ENCODE peak calls at places on chromosomes 1 and 21, in eight cellular contexts. One of them, this sample, is unnamed.

GRCh38 chr1:236063919-236064673 is 794 bp downstream of the NID1 start:
- DNase-seq in esophagus muscularis mucosa: peak
- DNase-seq in brain microvascular endothelial cell: peak
- DNase-seq in fibroblast of pulmonary artery: peak
- DNase-seq in IMR-90: peak
- DNase-seq in gastrocnemius medialis: peak
- DNase-seq in heart left ventricle: peak
- DNase-seq in GM12865: peak
- DNase-seq in this sample: no peak

GRCh38 chr1:205313681-205314308 is 7.8 kb downstream of the NUAK2 start:
- DNase-seq in fibroblast of pulmonary artery: peak
- DNase-seq in IMR-90: peak
- DNase-seq in gastrocnemius medialis: no peak
- DNase-seq in heart left ventricle: peak
- DNase-seq in GM12865: peak
- DNase-seq in brain microvascular endothelial cell: peak
- DNase-seq in esophagus muscularis mucosa: peak
- DNase-seq in this sample: no peak

GRCh38 chr1:204041803-204042505 is 31.0 kb upstream of the SOX13 start:
- DNase-seq in brain microvascular endothelial cell: peak
- DNase-seq in IMR-90: peak
- DNase-seq in GM12865: peak
- DNase-seq in gastrocnemius medialis: peak
- DNase-seq in esophagus muscularis mucosa: no peak
- DNase-seq in heart left ventricle: no peak
- DNase-seq in fibroblast of pulmonary artery: peak
- DNase-seq in this sample: no peak

GRCh38 chr1:47771766-47772165 is 225.4 kb downstream of the TRABD2B start:
- DNase-seq in brain microvascular endothelial cell: no peak
- DNase-seq in esophagus muscularis mucosa: no peak
- DNase-seq in IMR-90: no peak
- DNase-seq in fibroblast of pulmonary artery: no peak
- DNase-seq in heart left ventricle: peak
- DNase-seq in GM12865: no peak
- DNase-seq in gastrocnemius medialis: no peak
- DNase-seq in this sample: no peak

GRCh38 chr1:89637496-89637895 is 4.6 kb downstream of the LRRC8C start:
- DNase-seq in heart left ventricle: no peak
- DNase-seq in GM12865: no peak
- DNase-seq in fibroblast of pulmonary artery: no peak
- DNase-seq in brain microvascular endothelial cell: no peak
- DNase-seq in esophagus muscularis mucosa: no peak
- DNase-seq in IMR-90: peak
- DNase-seq in gastrocnemius medialis: no peak
- DNase-seq in this sample: no peak

GRCh38 chr1:179366093-179366800 is 476 bp downstream of the AXDND1 start:
- DNase-seq in IMR-90: peak
- DNase-seq in fibroblast of pulmonary artery: peak
- DNase-seq in gastrocnemius medialis: no peak
- DNase-seq in esophagus muscularis mucosa: no peak
- DNase-seq in heart left ventricle: no peak
- DNase-seq in brain microvascular endothelial cell: no peak
- DNase-seq in GM12865: no peak
- DNase-seq in this sample: no peak

GRCh38 chr1:150012611-150013010 is 2.1 kb upstream of the OTUD7B start:
- DNase-seq in IMR-90: peak
- DNase-seq in gastrocnemius medialis: no peak
- DNase-seq in esophagus muscularis mucosa: no peak
- DNase-seq in GM12865: no peak
- DNase-seq in fibroblast of pulmonary artery: no peak
- DNase-seq in heart left ventricle: no peak
- DNase-seq in brain microvascular endothelial cell: no peak
- DNase-seq in this sample: no peak

GRCh38 chr1:202210370-202210769 is 16.8 kb downstream of the LGR6 start:
- DNase-seq in fibroblast of pulmonary artery: peak
- DNase-seq in IMR-90: peak
- DNase-seq in esophagus muscularis mucosa: no peak
- DNase-seq in heart left ventricle: no peak
- DNase-seq in GM12865: no peak
- DNase-seq in brain microvascular endothelial cell: no peak
- DNase-seq in gastrocnemius medialis: no peak
- DNase-seq in this sample: no peak

GRCh38 chr1:207336559-207337467 is 15.3 kb downstream of the CD55 start:
- DNase-seq in GM12865: peak
- DNase-seq in IMR-90: peak
- DNase-seq in gastrocnemius medialis: no peak
- DNase-seq in esophagus muscularis mucosa: no peak
- DNase-seq in heart left ventricle: no peak
- DNase-seq in fibroblast of pulmonary artery: no peak
- DNase-seq in brain microvascular endothelial cell: peak
- DNase-seq in this sample: no peak

GRCh38 chr21:43631411-43632107 is 27.7 kb downstream of the HSF2BP start:
- DNase-seq in brain microvascular endothelial cell: no peak
- DNase-seq in heart left ventricle: no peak
- DNase-seq in IMR-90: no peak
- DNase-seq in gastrocnemius medialis: no peak
- DNase-seq in fibroblast of pulmonary artery: no peak
- DNase-seq in esophagus muscularis mucosa: no peak
- DNase-seq in GM12865: no peak
- DNase-seq in this sample: no peak

GRCh38 chr1:7454052-7454815 is 316.9 kb upstream of the VAMP3 start:
- DNase-seq in IMR-90: peak
- DNase-seq in esophagus muscularis mucosa: no peak
- DNase-seq in fibroblast of pulmonary artery: peak
- DNase-seq in GM12865: peak
- DNase-seq in brain microvascular endothelial cell: no peak
- DNase-seq in gastrocnemius medialis: no peak
- DNase-seq in heart left ventricle: no peak
- DNase-seq in this sample: no peak

GRCh38 chr1:29243863-29244185 is 7.5 kb downstream of the PTPRU start:
- DNase-seq in heart left ventricle: no peak
- DNase-seq in IMR-90: peak
- DNase-seq in GM12865: no peak
- DNase-seq in gastrocnemius medialis: no peak
- DNase-seq in brain microvascular endothelial cell: peak
- DNase-seq in esophagus muscularis mucosa: no peak
- DNase-seq in fibroblast of pulmonary artery: peak
- DNase-seq in this sample: no peak

GRCh38 chr1:30798389-30798951 is 40.9 kb upstream of the LAPTM5 start:
- DNase-seq in GM12865: no peak
- DNase-seq in brain microvascular endothelial cell: no peak
- DNase-seq in fibroblast of pulmonary artery: peak
- DNase-seq in gastrocnemius medialis: peak
- DNase-seq in IMR-90: no peak
- DNase-seq in heart left ventricle: peak
- DNase-seq in esophagus muscularis mucosa: no peak
- DNase-seq in this sample: no peak

GRCh38 chr1:206738370-206739366 is 31.9 kb upstream of the IL19 start:
- DNase-seq in gastrocnemius medialis: no peak
- DNase-seq in esophagus muscularis mucosa: no peak
- DNase-seq in fibroblast of pulmonary artery: peak
- DNase-seq in GM12865: no peak
- DNase-seq in IMR-90: peak
- DNase-seq in heart left ventricle: no peak
- DNase-seq in brain microvascular endothelial cell: no peak
- DNase-seq in this sample: no peak

GRCh38 chr1:68112835-68113243 is 62.4 kb upstream of the DIRAS3 start:
- DNase-seq in esophagus muscularis mucosa: peak
- DNase-seq in heart left ventricle: no peak
- DNase-seq in GM12865: no peak
- DNase-seq in fibroblast of pulmonary artery: peak
- DNase-seq in brain microvascular endothelial cell: peak
- DNase-seq in gastrocnemius medialis: no peak
- DNase-seq in IMR-90: peak
- DNase-seq in this sample: peak

GRCh38 chr1:998905-999796 is 746 bp downstream of the HES4 start:
- DNase-seq in esophagus muscularis mucosa: no peak
- DNase-seq in GM12865: no peak
- DNase-seq in gastrocnemius medialis: no peak
- DNase-seq in IMR-90: peak
- DNase-seq in brain microvascular endothelial cell: no peak
- DNase-seq in heart left ventricle: peak
- DNase-seq in fibroblast of pulmonary artery: peak
- DNase-seq in this sample: no peak

GRCh38 chr1:75330633-75331032 is 196.4 kb downstream of the LHX8 start:
- DNase-seq in IMR-90: no peak
- DNase-seq in fibroblast of pulmonary artery: no peak
- DNase-seq in GM12865: no peak
- DNase-seq in brain microvascular endothelial cell: no peak
- DNase-seq in esophagus muscularis mucosa: no peak
- DNase-seq in gastrocnemius medialis: no peak
- DNase-seq in heart left ventricle: no peak
- DNase-seq in this sample: no peak

GRCh38 chr1:94037392-94038229 is 83.3 kb downstream of the ABCA4 start:
- DNase-seq in IMR-90: no peak
- DNase-seq in brain microvascular endothelial cell: no peak
- DNase-seq in fibroblast of pulmonary artery: no peak
- DNase-seq in esophagus muscularis mucosa: no peak
- DNase-seq in gastrocnemius medialis: no peak
- DNase-seq in GM12865: peak
- DNase-seq in heart left ventricle: no peak
- DNase-seq in this sample: no peak

GRCh38 chr1:94038511-94038910 is 82.4 kb downstream of the ABCA4 start:
- DNase-seq in GM12865: no peak
- DNase-seq in brain microvascular endothelial cell: no peak
- DNase-seq in fibroblast of pulmonary artery: peak
- DNase-seq in gastrocnemius medialis: no peak
- DNase-seq in heart left ventricle: no peak
- DNase-seq in esophagus muscularis mucosa: no peak
- DNase-seq in IMR-90: peak
- DNase-seq in this sample: no peak

GRCh38 chr1:94042388-94042787 is 78.6 kb downstream of the ABCA4 start:
- DNase-seq in IMR-90: no peak
- DNase-seq in esophagus muscularis mucosa: no peak
- DNase-seq in gastrocnemius medialis: no peak
- DNase-seq in fibroblast of pulmonary artery: no peak
- DNase-seq in GM12865: no peak
- DNase-seq in brain microvascular endothelial cell: no peak
- DNase-seq in heart left ventricle: no peak
- DNase-seq in this sample: no peak

GRCh38 chr1:94039514-94039870 is 81.5 kb downstream of the ABCA4 start:
- DNase-seq in brain microvascular endothelial cell: peak
- DNase-seq in fibroblast of pulmonary artery: peak
- DNase-seq in GM12865: peak
- DNase-seq in heart left ventricle: peak
- DNase-seq in IMR-90: peak
- DNase-seq in gastrocnemius medialis: no peak
- DNase-seq in esophagus muscularis mucosa: no peak
- DNase-seq in this sample: no peak

GRCh38 chr1:94039871-94040569 is 80.9 kb downstream of the ABCA4 start:
- DNase-seq in GM12865: no peak
- DNase-seq in gastrocnemius medialis: peak
- DNase-seq in fibroblast of pulmonary artery: no peak
- DNase-seq in brain microvascular endothelial cell: no peak
- DNase-seq in esophagus muscularis mucosa: no peak
- DNase-seq in heart left ventricle: no peak
- DNase-seq in IMR-90: no peak
- DNase-seq in this sample: no peak
- TF ChIP-seq CTCF in GM12865: no peak
- TF ChIP-seq CTCF in gastrocnemius medialis: no peak
- TF ChIP-seq CTCF in fibroblast of pulmonary artery: no peak
- TF ChIP-seq CTCF in brain microvascular endothelial cell: no peak
- TF ChIP-seq CTCF in esophagus muscularis mucosa: no peak
- TF ChIP-seq CTCF in heart left ventricle: peak
- TF ChIP-seq CTCF in IMR-90: no peak
- TF ChIP-seq CTCF in this sample: no peak

DNA sequence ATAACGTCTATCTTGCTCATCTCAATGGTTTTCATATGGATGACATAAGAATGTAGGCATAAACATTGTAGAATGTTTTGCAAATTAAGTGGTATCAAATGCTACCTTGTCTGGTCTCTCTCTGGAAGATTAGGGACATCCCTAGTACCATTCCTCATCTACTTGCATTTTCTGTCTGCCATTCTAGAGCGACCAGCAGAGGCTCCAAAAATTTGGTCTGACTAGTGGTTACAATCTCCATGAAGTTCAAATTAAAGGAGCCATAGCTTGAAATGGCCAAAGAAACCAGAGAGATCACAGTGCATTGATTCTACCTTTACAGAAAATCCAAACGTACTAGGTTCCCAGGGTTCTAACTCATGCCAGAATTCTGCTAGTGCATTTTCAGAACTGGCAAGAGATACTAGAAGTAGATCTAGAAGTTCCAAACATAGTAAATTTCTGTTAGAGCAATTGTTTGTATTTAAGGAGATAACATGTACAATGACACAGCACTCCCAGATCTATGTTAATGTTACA is 1.1 kb downstream of the CD84 start:
- DNase-seq in GM12865: no peak
- DNase-seq in fibroblast of pulmonary artery: no peak
- DNase-seq in esophagus muscularis mucosa: no peak
- DNase-seq in gastrocnemius medialis: no peak
- DNase-seq in brain microvascular endothelial cell: no peak
- DNase-seq in IMR-90: no peak
- DNase-seq in heart left ventricle: no peak
- DNase-seq in this sample: no peak
- H3K4me3 ChIP-seq in GM12865: no peak
- H3K4me3 ChIP-seq in fibroblast of pulmonary artery: no peak
- H3K4me3 ChIP-seq in esophagus muscularis mucosa: peak
- H3K4me3 ChIP-seq in gastrocnemius medialis: no peak
- H3K4me3 ChIP-seq in brain microvascular endothelial cell: no peak
- H3K4me3 ChIP-seq in IMR-90: no peak
- H3K4me3 ChIP-seq in heart left ventricle: peak
- H3K4me3 ChIP-seq in this sample: no peak

DNA sequence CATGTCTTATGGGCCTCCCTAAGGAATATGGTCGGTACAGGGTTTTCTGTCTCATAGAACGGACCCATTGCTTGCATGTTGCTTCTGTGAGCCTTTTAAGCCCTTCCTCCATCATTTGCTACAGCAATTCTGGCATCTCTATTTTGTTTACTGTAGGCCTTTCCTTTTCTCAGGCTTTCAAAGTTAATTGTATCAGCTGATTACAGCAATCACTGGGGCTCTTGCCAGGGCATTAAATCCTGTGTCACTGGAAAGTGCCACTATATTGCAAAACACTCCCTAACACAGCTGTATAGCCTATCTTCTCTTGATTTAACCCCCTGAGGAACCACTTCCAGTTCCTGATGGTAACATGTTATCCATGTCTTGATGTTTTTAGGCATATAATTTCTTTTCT is 156.5 kb downstream of the PDE4B start:
- DNase-seq in fibroblast of pulmonary artery: peak
- DNase-seq in brain microvascular endothelial cell: no peak
- DNase-seq in esophagus muscularis mucosa: no peak
- DNase-seq in heart left ventricle: no peak
- DNase-seq in GM12865: no peak
- DNase-seq in gastrocnemius medialis: no peak
- DNase-seq in IMR-90: no peak
- DNase-seq in this sample: no peak
- TF ChIP-seq CTCF in fibroblast of pulmonary artery: no peak
- TF ChIP-seq CTCF in brain microvascular endothelial cell: no peak
- TF ChIP-seq CTCF in esophagus muscularis mucosa: no peak
- TF ChIP-seq CTCF in heart left ventricle: no peak
- TF ChIP-seq CTCF in GM12865: no peak
- TF ChIP-seq CTCF in gastrocnemius medialis: no peak
- TF ChIP-seq CTCF in IMR-90: no peak
- TF ChIP-seq CTCF in this sample: no peak

DNA sequence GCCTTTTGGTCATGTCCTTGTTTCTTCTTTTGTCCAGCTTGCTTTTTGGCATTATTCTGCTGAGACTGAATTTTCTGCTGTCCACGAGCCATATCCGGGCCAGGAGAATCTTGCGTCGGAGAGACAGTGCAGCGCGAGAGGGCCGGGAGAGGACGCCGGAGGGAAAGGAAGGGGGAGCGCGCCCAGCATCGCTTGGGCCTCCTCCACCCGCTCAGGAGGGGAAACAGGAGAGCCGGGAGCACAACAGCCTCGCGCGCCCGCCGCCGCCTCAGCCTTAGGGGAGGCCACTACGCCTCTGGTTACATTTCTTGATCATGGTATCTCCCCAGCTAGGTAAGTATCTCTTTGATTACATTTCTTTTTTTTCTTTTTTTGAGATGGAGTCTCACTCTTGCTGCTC is 7.4 kb upstream of the DEGS1 start:
- DNase-seq in gastrocnemius medialis: no peak
- DNase-seq in esophagus muscularis mucosa: no peak
- DNase-seq in fibroblast of pulmonary artery: no peak
- DNase-seq in brain microvascular endothelial cell: peak
- DNase-seq in heart left ventricle: peak
- DNase-seq in IMR-90: peak
- DNase-seq in GM12865: no peak
- DNase-seq in this sample: no peak
- H3K4me3 ChIP-seq in gastrocnemius medialis: no peak
- H3K4me3 ChIP-seq in esophagus muscularis mucosa: peak
- H3K4me3 ChIP-seq in fibroblast of pulmonary artery: no peak
- H3K4me3 ChIP-seq in brain microvascular endothelial cell: peak
- H3K4me3 ChIP-seq in heart left ventricle: peak
- H3K4me3 ChIP-seq in IMR-90: no peak
- H3K4me3 ChIP-seq in GM12865: no peak
- H3K4me3 ChIP-seq in this sample: no peak

This sample was measured in BJ.